ENCODE peak calls at places on chromosomes 1 and 21, in four cellular contexts. U, Q, O and R are unnamed samples.

GRCh38 chr1:18354657-18355056 is 126.1 kb upstream of the KLHDC7A start:
- DNase-seq in O (no peak), U (no peak), Q (no peak), R (no peak)

GRCh38 chr1:235313931-235314678 is 13.9 kb downstream of the ARID4B start:
- DNase-seq in Q (no peak), O (no peak), U (no peak), R (no peak)

GRCh38 chr21:45381036-45381787 is 23.8 kb upstream of the COL18A1 start:
- DNase-seq in U (no peak), O (no peak), Q (no peak), R (no peak)

GRCh38 chr1:109889094-109889493 is 21.6 kb upstream of the CSF1 start:
- DNase-seq in O (no peak), Q (no peak), U (no peak), R (no peak)

GRCh38 chr1:119160851-119161250 is 20.4 kb upstream of the WARS2 start:
- DNase-seq in Q (peak; percentile 33), U (no peak), O (no peak), R (no peak)

GRCh38 chr1:8396083-8396911 is 78.4 kb downstream of the SLC45A1 start:
- DNase-seq in O (peak; percentile 52), Q (peak; percentile 49), U (no peak), R (no peak)

GRCh38 chr1:212247179-212247721 is 38.0 kb upstream of the PPP2R5A start:
- DNase-seq in U (no peak), O (no peak), Q (peak; percentile 64), R (peak; percentile 51)

GRCh38 chr1:179447489-179447888 is 81.7 kb downstream of the AXDND1 start:
- DNase-seq in Q (no peak), O (peak; percentile 7), U (no peak), R (peak; percentile 39)

GRCh38 chr1:75879985-75880384 is 52.2 kb downstream of the ASB17 start:
- DNase-seq in O (no peak), U (no peak), Q (no peak), R (no peak)